ENCODE peak calls at places on chromosomes 3 and 15, in seven cellular contexts. L is AG10803, O is activated gamma-delta T cell treated with Interleukin-2 at 50 U/mL for 16 hours, G is Right ventricle myocardium superior, V is fibroblast of pulmonary artery, S is iris pigment epithelial cell, T is uterus. A is an unnamed sample.

GRCh38 chr3:65953301-65953812 is 85.4 kb downstream of the MAGI1 start:
- DNase-seq in L (no peak), O (no peak), G (no peak), V (no peak), S (peak; percentile 42), T (no peak), A (no peak)

GRCh38 chr15:28981921-28982320 is 96.1 kb downstream of the APBA2 start:
- DNase-seq in L (no peak), O (no peak), G (no peak), V (no peak), S (no peak), T (no peak), A (no peak)

GRCh38 chr15:31352911-31353811 is 26.5 kb downstream of the KLF13 start:
- DNase-seq in L (peak; percentile 92), O (peak; percentile 42), G (peak; percentile 81), V (peak; percentile 90), S (peak; percentile 73), T (peak; percentile 49), A (peak; percentile 6)

GRCh38 chr3:133598405-133598804 is 24.9 kb downstream of the CDV3 start:
- DNase-seq in L (no peak), O (no peak), G (no peak), V (no peak), S (no peak), T (no peak), A (no peak)

GRCh38 chr3:194840661-194841514 is 155.2 kb downstream of the FAM43A start:
- DNase-seq in L (no peak), O (no peak), G (peak; percentile 56), V (peak; percentile 83), S (peak; percentile 16), T (no peak), A (no peak)

GRCh38 chr3:5136619-5137429 is 14.7 kb downstream of the ARL8B start:
- DNase-seq in L (no peak), O (peak; percentile 21), G (no peak), V (peak; percentile 37), S (peak; percentile 43), T (no peak), A (no peak)

GRCh38 chr15:29924750-29925149 is 102.5 kb upstream of the TJP1 start:
- DNase-seq in L (peak; percentile 71), O (no peak), G (no peak), V (peak; percentile 85), S (peak; percentile 72), T (no peak), A (no peak)

GRCh38 chr3:12611117-12611516 is 52.8 kb downstream of the RAF1 start:
- DNase-seq in L (no peak), O (no peak), G (no peak), V (no peak), S (no peak), T (no peak), A (no peak)

GRCh38 chr3:111810909-111811308 is 48.2 kb upstream of the PHLDB2 start:
- DNase-seq in L (peak; percentile 79), O (no peak), G (no peak), V (peak; percentile 74), S (peak; percentile 92), T (no peak), A (peak; percentile 24)

A was measured in amniotic stem cell.